ENCODE peak calls at places on chromosomes 11 and 22, in ten cellular contexts. L is fibroblast of lung, X is GM23248, W is SK-N-SH, D is Karpas-422, J is trophoblast cell, S is mammary epithelial cell, B is endothelial cell of umbilical vein, M is neuronal stem cell, Y is HepG2. Q is an unnamed sample. For H3K36me3, the result is how much of the 10 kb centered on the place peaks cover.

GRCh38 chr11:86115542-86116385 is 46.9 kb upstream of the PICALM start:
- DNase-seq in L (no peak), X (peak), W (no peak), D (no peak), J (no peak), S (peak), B (no peak), M (no peak), Y (no peak), Q (no peak)

GRCh38 chr11:4186464-4187054 is 92.0 kb downstream of the RRM1 start:
- DNase-seq in L (no peak), X (no peak), W (no peak), D (no peak), J (no peak), S (no peak), B (no peak), M (no peak), Y (no peak), Q (no peak)

GRCh38 chr11:34509336-34509902 is 4.2 kb downstream of the ELF5 start:
- DNase-seq in L (no peak), X (no peak), W (peak), D (no peak), J (no peak), S (no peak), B (no peak), M (no peak), Y (no peak), Q (no peak)

GRCh38 chr11:64343740-64344133 is 3.7 kb downstream of the CCDC88B start:
- DNase-seq in L (no peak), X (peak), W (peak), D (no peak), J (peak), S (no peak), B (no peak), M (no peak), Y (no peak), Q (no peak)

GRCh38 chr22:44130076-44130711 is 50.5 kb upstream of the PARVG start:
- DNase-seq in L (no peak), X (no peak), W (peak), D (no peak), J (no peak), S (no peak), B (no peak), M (no peak), Y (no peak), Q (peak)

GRCh38 chr11:121299417-121299816 is 6.8 kb downstream of the SC5D start:
- DNase-seq in L (no peak), X (no peak), W (no peak), D (no peak), J (no peak), S (no peak), B (no peak), M (no peak), Y (no peak), Q (no peak)

GRCh38 chr11:123362941-123363340 is 67.1 kb upstream of the GRAMD1B start:
- DNase-seq in L (no peak), X (peak), W (no peak), D (peak), J (peak), S (no peak), B (no peak), M (no peak), Y (no peak), Q (no peak)

GRCh38 chr11:120001161-120002135 is 136.5 kb downstream of the TRIM29 start:
- DNase-seq in L (no peak), X (no peak), W (peak), D (no peak), J (no peak), S (no peak), B (no peak), M (no peak), Y (no peak), Q (no peak)

GRCh38 chr11:23932485-23932898 is 564.4 kb upstream of the LUZP2 start:
- DNase-seq in L (peak), X (peak), W (no peak), D (no peak), J (peak), S (peak), B (peak), M (no peak), Y (no peak), Q (no peak)

GRCh38 chr22:45972091-45972867 is 4.7 kb downstream of the WNT7B start:
- DNase-seq in L (no peak), X (peak), W (peak), D (no peak), J (no peak), S (no peak), B (no peak), M (no peak), Y (no peak), Q (no peak)

GRCh38 chr11:120578591-120579154 is 67.1 kb downstream of the GRIK4 start:
- DNase-seq in L (no peak), X (no peak), W (no peak), D (no peak), J (no peak), S (no peak), B (no peak), M (no peak), Y (no peak), Q (peak)

GRCh38 chr11:64742087-64742939 is 1.6 kb downstream of the RASGRP2 start:
- DNase-seq in L (no peak), X (peak), W (no peak), D (peak), J (peak), S (no peak), B (no peak), M (no peak), Y (no peak), Q (peak)

GRCh38 chr11:63622318-63622717 is 8.1 kb upstream of the PLAAT3 start:
- DNase-seq in L (no peak), X (no peak), W (no peak), D (no peak), J (peak), S (peak), B (no peak), M (no peak), Y (peak), Q (no peak)

GRCh38 chr11:75351541-75352416 is at the start of gene ARRB1:
- DNase-seq in L (peak), X (peak), W (peak), D (no peak), J (peak), S (no peak), B (no peak), M (peak), Y (peak), Q (peak)

GRCh38 chr11:116162541-116163230 is 610.1 kb downstream of the BUD13 start:
- DNase-seq in L (no peak), X (no peak), W (no peak), D (no peak), J (no peak), S (no peak), B (no peak), M (peak), Y (no peak), Q (no peak)

GRCh38 chr11:9663699-9664275 is at the start of gene SWAP70:
- DNase-seq in L (peak), X (peak), W (peak), D (peak), J (peak), S (peak), B (peak), M (peak), Y (peak), Q (peak)

GRCh38 chr22:22923930-22924329 is 36.3 kb downstream of the IGLL5 start:
- DNase-seq in L (no peak), X (no peak), W (no peak), D (no peak), J (no peak), S (no peak), B (no peak), M (no peak), Y (no peak), Q (peak)

GRCh38 chr22:28710112-28710888 is 30.7 kb upstream of the TTC28 start:
- DNase-seq in L (peak), X (peak), W (peak), D (no peak), J (peak), S (peak), B (peak), M (no peak), Y (peak), Q (no peak)

GRCh38 chr11:117239295-117239694 is 6.8 kb downstream of the RNF214 start:
- DNase-seq in L (peak), X (peak), W (no peak), D (peak), J (peak), S (peak), B (peak), M (no peak), Y (no peak), Q (no peak)

GRCh38 chr11:62689421-62690183 is at the start of gene LRRN4CL:
- DNase-seq in L (peak), X (peak), W (peak), D (no peak), J (no peak), S (no peak), B (no peak), M (no peak), Y (no peak), Q (no peak)

GRCh38 chr11:94418123-94418770 is 17.0 kb upstream of the GPR83 start:
- DNase-seq in L (no peak), X (no peak), W (no peak), D (no peak), J (no peak), S (no peak), B (no peak), M (no peak), Y (no peak), Q (no peak)
- H3K9ac ChIP-seq in L (no peak), X (no peak), W (no peak), D (no peak), J (no peak), S (no peak), B (no peak), M (no peak), Y (no peak), Q (no peak)

DNA sequence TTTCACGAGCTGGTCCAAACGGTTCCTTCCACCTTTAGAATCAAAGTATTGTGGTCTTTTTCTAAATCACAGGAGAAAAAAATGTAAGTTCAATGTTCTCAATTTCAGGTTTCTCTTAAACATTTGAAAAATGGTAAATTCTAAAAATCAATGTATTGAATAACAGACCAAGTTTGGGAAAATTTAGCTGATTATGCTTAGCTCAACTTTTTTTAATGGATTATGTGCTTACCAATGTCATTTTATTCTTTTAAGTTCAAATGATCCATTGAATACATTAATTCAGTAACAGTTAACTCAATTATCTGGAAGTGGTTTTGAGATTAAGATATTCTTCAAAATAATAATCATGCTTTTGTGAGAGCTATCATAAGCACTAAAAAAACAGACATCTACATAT is 5.1 kb downstream of the PRDM10 start:
- DNase-seq in L (no peak), X (no peak), W (no peak), D (no peak), J (no peak), S (no peak), B (no peak), M (no peak), Y (no peak), Q (no peak)
- H3K36me3 ChIP-seq in L (under half), X (under half), W (under half), D (under half), J (under half), S (under half), B (under half), M (under half), Y (under half), Q (under half)

GRCh38 chr11:27473017-27473406 is 422 bp upstream of the LGR4 start:
- DNase-seq in L (no peak), X (peak), W (no peak), D (no peak), J (peak), S (no peak), B (no peak), M (no peak), Y (no peak), Q (no peak)
- H3K9ac ChIP-seq in L (no peak), X (peak), W (no peak), D (no peak), J (no peak), S (no peak), B (no peak), M (no peak), Y (peak), Q (peak)

DNA sequence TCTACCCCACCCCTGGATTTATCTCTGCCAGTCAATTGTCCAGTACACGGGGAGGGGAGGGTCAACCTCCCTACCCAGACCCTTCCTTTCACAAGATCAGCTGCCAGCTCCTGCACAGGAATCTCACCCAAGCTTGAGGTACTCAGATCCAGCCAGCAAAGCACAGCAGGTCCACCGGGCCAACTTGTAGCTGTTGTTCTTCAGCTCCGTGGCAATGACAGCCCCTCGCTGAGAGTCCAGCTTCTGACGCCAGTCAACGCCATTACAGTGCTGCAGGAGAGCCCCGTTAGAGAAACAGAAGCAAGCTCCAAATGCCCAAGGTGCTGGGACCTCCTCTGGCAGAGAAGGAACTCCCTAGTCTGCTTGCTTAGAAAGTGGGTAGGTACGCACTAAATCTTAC is 5.5 kb upstream of the FOXRED2 start:
- DNase-seq in L (no peak), X (no peak), W (no peak), D (no peak), J (no peak), S (no peak), B (no peak), M (no peak), Y (no peak), Q (peak)
- H3K36me3 ChIP-seq in L (under half), X (half or more), W (half or more), D (half or more), J (half or more), S (half or more), B (under half), M (half or more), Y (under half), Q (half or more)

DNA sequence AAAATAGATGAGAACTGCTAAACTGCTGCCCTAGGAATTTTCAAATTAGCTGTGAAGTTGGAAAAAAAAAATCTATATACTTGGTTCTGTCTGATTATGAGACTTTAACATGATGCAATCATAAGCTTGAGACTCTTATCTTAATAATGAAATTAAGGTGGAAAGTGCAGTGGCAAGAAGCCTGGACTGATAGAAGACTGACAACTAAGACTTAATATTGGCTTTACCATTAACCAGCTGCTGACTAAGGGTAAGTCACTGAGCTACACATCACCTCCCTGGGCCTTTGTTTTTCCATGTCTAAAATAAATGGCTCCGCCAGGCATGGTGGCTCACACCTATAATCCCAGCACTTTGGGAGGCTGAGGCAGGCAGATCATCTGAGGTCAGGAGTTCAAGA is 56.9 kb downstream of the SLC35F2 start:
- DNase-seq in L (no peak), X (no peak), W (no peak), D (no peak), J (no peak), S (no peak), B (no peak), M (no peak), Y (no peak), Q (no peak)
- H3K9ac ChIP-seq in L (no peak), X (no peak), W (no peak), D (no peak), J (no peak), S (no peak), B (no peak), M (no peak), Y (no peak), Q (no peak)

Q was measured in kidney.